ENCODE peak calls at places on chromosomes 6 and 20, in ten cellular contexts. One of them, this sample, is unnamed.

GRCh38 chr20:17227199-17227535 is 327 bp downstream of the PCSK2 start:
- DNase-seq in ovary: no peak
- DNase-seq in epithelial cell of esophagus: no peak
- DNase-seq in A549: no peak
- DNase-seq in sigmoid colon: no peak
- DNase-seq in PC-3: no peak
- DNase-seq in WERI-Rb-1: no peak
- DNase-seq in heart right ventricle: no peak
- DNase-seq in IMR-90: no peak
- DNase-seq in heart left ventricle: no peak
- DNase-seq in this sample: no peak

GRCh38 chr20:57654998-57655811 is 35.0 kb upstream of the ZBP1 start:
- DNase-seq in PC-3: peak; percentile 10
- DNase-seq in IMR-90: no peak
- DNase-seq in heart left ventricle: peak; percentile 16
- DNase-seq in ovary: no peak
- DNase-seq in heart right ventricle: peak; percentile 3
- DNase-seq in A549: no peak
- DNase-seq in WERI-Rb-1: peak; percentile 7
- DNase-seq in sigmoid colon: no peak
- DNase-seq in epithelial cell of esophagus: no peak
- DNase-seq in this sample: peak; percentile 87

GRCh38 chr20:60050193-60050960 is 92.2 kb downstream of the CDH26 start:
- DNase-seq in heart left ventricle: no peak
- DNase-seq in A549: peak; percentile 19
- DNase-seq in IMR-90: no peak
- DNase-seq in PC-3: peak; percentile 79
- DNase-seq in WERI-Rb-1: peak; percentile 81
- DNase-seq in epithelial cell of esophagus: peak; percentile 81
- DNase-seq in ovary: no peak
- DNase-seq in heart right ventricle: no peak
- DNase-seq in sigmoid colon: peak; percentile 29
- DNase-seq in this sample: peak; percentile 86

GRCh38 chr20:23193985-23194384 is 107.9 kb upstream of the CD93 start:
- DNase-seq in heart left ventricle: no peak
- DNase-seq in WERI-Rb-1: no peak
- DNase-seq in epithelial cell of esophagus: peak; percentile 83
- DNase-seq in sigmoid colon: no peak
- DNase-seq in IMR-90: no peak
- DNase-seq in PC-3: no peak
- DNase-seq in ovary: no peak
- DNase-seq in heart right ventricle: no peak
- DNase-seq in A549: no peak
- DNase-seq in this sample: no peak

GRCh38 chr6:115770851-115771250 is 289.8 kb downstream of the FRK start:
- DNase-seq in WERI-Rb-1: no peak
- DNase-seq in ovary: no peak
- DNase-seq in PC-3: no peak
- DNase-seq in A549: no peak
- DNase-seq in heart right ventricle: no peak
- DNase-seq in epithelial cell of esophagus: no peak
- DNase-seq in sigmoid colon: no peak
- DNase-seq in IMR-90: no peak
- DNase-seq in heart left ventricle: no peak
- DNase-seq in this sample: no peak

GRCh38 chr6:36755435-36756348 is 58.1 kb downstream of the RAB44 start:
- DNase-seq in heart right ventricle: no peak
- DNase-seq in A549: peak; percentile 25
- DNase-seq in WERI-Rb-1: no peak
- DNase-seq in sigmoid colon: no peak
- DNase-seq in heart left ventricle: no peak
- DNase-seq in epithelial cell of esophagus: peak; percentile 89
- DNase-seq in ovary: no peak
- DNase-seq in PC-3: peak; percentile 85
- DNase-seq in IMR-90: peak; percentile 72
- DNase-seq in this sample: no peak

GRCh38 chr6:138535728-138536454 is 36.6 kb upstream of the NHSL1 start:
- DNase-seq in ovary: no peak
- DNase-seq in sigmoid colon: no peak
- DNase-seq in IMR-90: no peak
- DNase-seq in A549: no peak
- DNase-seq in heart left ventricle: no peak
- DNase-seq in WERI-Rb-1: no peak
- DNase-seq in heart right ventricle: peak; percentile 15
- DNase-seq in epithelial cell of esophagus: no peak
- DNase-seq in PC-3: no peak
- DNase-seq in this sample: no peak

GRCh38 chr6:397604-398003 is 6.1 kb downstream of the IRF4 start:
- DNase-seq in PC-3: no peak
- DNase-seq in heart right ventricle: no peak
- DNase-seq in sigmoid colon: no peak
- DNase-seq in epithelial cell of esophagus: no peak
- DNase-seq in ovary: no peak
- DNase-seq in WERI-Rb-1: no peak
- DNase-seq in A549: no peak
- DNase-seq in IMR-90: no peak
- DNase-seq in heart left ventricle: no peak
- DNase-seq in this sample: no peak

GRCh38 chr6:26521485-26522391 is 16.4 kb upstream of the HMGN4 start:
- DNase-seq in heart right ventricle: peak; percentile 81
- DNase-seq in WERI-Rb-1: no peak
- DNase-seq in epithelial cell of esophagus: peak; percentile 55
- DNase-seq in ovary: peak; percentile 82
- DNase-seq in sigmoid colon: peak; percentile 92
- DNase-seq in heart left ventricle: peak; percentile 86
- DNase-seq in A549: peak; percentile 90
- DNase-seq in PC-3: peak; percentile 38
- DNase-seq in IMR-90: peak; percentile 64
- DNase-seq in this sample: peak; percentile 67

GRCh38 chr6:85865665-85866372 is 223.1 kb upstream of the SYNCRIP start:
- DNase-seq in epithelial cell of esophagus: peak; percentile 62
- DNase-seq in WERI-Rb-1: no peak
- DNase-seq in heart left ventricle: no peak
- DNase-seq in IMR-90: peak; percentile 71
- DNase-seq in heart right ventricle: no peak
- DNase-seq in PC-3: peak; percentile 89
- DNase-seq in ovary: no peak
- DNase-seq in A549: peak; percentile 12
- DNase-seq in sigmoid colon: no peak
- DNase-seq in this sample: no peak

GRCh38 chr6:70398783-70399730 is 14.3 kb upstream of the FAM135A start:
- DNase-seq in sigmoid colon: no peak
- DNase-seq in ovary: no peak
- DNase-seq in WERI-Rb-1: no peak
- DNase-seq in IMR-90: peak; percentile 23
- DNase-seq in epithelial cell of esophagus: peak; percentile 96
- DNase-seq in PC-3: peak; percentile 89
- DNase-seq in heart right ventricle: peak; percentile 13
- DNase-seq in A549: peak; percentile 92
- DNase-seq in heart left ventricle: peak; percentile 19
- DNase-seq in this sample: no peak

GRCh38 chr6:35514587-35514986 is 1.9 kb upstream of the TULP1 start:
- DNase-seq in heart left ventricle: no peak
- DNase-seq in sigmoid colon: no peak
- DNase-seq in WERI-Rb-1: no peak
- DNase-seq in IMR-90: no peak
- DNase-seq in heart right ventricle: no peak
- DNase-seq in ovary: no peak
- DNase-seq in A549: no peak
- DNase-seq in epithelial cell of esophagus: no peak
- DNase-seq in PC-3: no peak
- DNase-seq in this sample: no peak

GRCh38 chr6:35508542-35508941 is 4.2 kb downstream of the TULP1 start:
- DNase-seq in WERI-Rb-1: no peak
- DNase-seq in heart left ventricle: no peak
- DNase-seq in sigmoid colon: no peak
- DNase-seq in epithelial cell of esophagus: no peak
- DNase-seq in A549: no peak
- DNase-seq in IMR-90: no peak
- DNase-seq in PC-3: no peak
- DNase-seq in ovary: no peak
- DNase-seq in heart right ventricle: no peak
- DNase-seq in this sample: no peak

GRCh38 chr6:35512740-35513139 is at the start of gene TULP1:
- DNase-seq in heart right ventricle: no peak
- DNase-seq in WERI-Rb-1: peak; percentile 98
- DNase-seq in sigmoid colon: no peak
- DNase-seq in heart left ventricle: no peak
- DNase-seq in A549: no peak
- DNase-seq in epithelial cell of esophagus: no peak
- DNase-seq in PC-3: no peak
- DNase-seq in IMR-90: no peak
- DNase-seq in ovary: no peak
- DNase-seq in this sample: no peak

GRCh38 chr6:35511183-35511941 is 1.3 kb downstream of the TULP1 start:
- DNase-seq in heart left ventricle: no peak
- DNase-seq in PC-3: no peak
- DNase-seq in epithelial cell of esophagus: no peak
- DNase-seq in IMR-90: no peak
- DNase-seq in heart right ventricle: no peak
- DNase-seq in A549: no peak
- DNase-seq in WERI-Rb-1: no peak
- DNase-seq in sigmoid colon: no peak
- DNase-seq in ovary: no peak
- DNase-seq in this sample: no peak

GRCh38 chr6:35511980-35512379 is 716 bp downstream of the TULP1 start:
- DNase-seq in epithelial cell of esophagus: no peak
- DNase-seq in heart left ventricle: no peak
- DNase-seq in IMR-90: no peak
- DNase-seq in A549: no peak
- DNase-seq in sigmoid colon: no peak
- DNase-seq in ovary: no peak
- DNase-seq in heart right ventricle: no peak
- DNase-seq in WERI-Rb-1: peak; percentile 86
- DNase-seq in PC-3: no peak
- DNase-seq in this sample: no peak
- H3K4me3 ChIP-seq in epithelial cell of esophagus: no peak overlapping the region
- H3K4me3 ChIP-seq in heart left ventricle: no peak overlapping the region
- H3K4me3 ChIP-seq in IMR-90: no peak overlapping the region
- H3K4me3 ChIP-seq in A549: no peak overlapping the region
- H3K4me3 ChIP-seq in sigmoid colon: peak overlapping the region; percentile 22
- H3K4me3 ChIP-seq in ovary: peak overlapping the region; percentile 4
- H3K4me3 ChIP-seq in heart right ventricle: peak overlapping the region; percentile 32
- H3K4me3 ChIP-seq in WERI-Rb-1: peak overlapping the region; percentile 87
- H3K4me3 ChIP-seq in PC-3: no peak overlapping the region
- H3K4me3 ChIP-seq in this sample: no peak overlapping the region

DNA sequence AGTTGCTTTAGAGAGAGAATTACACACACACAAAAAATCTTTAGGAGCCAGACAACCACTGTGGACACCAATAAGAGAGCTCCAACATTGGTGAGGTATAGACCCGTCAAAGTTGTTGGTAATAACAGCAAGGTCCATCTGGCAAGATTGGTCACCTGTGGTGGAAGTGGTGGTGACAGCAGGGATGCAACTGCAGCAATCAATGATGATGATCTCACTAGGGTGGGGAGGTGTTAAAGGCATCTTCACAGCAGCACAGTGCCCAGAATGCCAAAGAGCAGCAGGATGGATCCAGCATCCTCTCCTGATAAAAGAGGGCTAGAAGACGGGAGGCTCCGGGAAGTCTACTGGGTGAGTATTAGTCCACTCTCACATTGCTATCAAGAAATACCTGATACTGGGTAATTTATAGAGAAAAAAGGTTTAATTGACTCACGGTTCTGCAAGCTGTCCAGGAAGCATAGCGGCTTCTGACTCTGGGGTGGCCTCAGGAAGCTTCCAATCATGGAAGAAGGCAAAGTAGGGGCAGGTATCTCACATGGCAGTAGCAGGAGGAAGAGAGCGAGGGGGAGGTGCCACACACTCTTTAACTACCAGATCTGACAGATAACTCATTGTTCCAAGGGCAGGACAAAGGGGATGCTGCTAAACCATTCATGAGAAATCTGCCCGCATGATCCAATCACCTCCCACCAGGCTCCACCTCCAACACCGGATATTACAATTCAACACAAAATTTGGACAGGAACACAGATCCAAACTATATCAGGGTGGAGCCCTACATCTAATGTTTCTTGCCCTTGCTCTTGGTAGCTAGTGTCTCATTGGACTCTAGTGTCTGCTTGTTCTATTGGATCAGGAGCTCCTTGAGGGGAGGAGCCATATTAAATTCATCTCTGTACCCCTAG is 48.9 kb downstream of the KLHL31 start:
- DNase-seq in ovary: no peak
- DNase-seq in heart right ventricle: no peak
- DNase-seq in epithelial cell of esophagus: no peak
- DNase-seq in sigmoid colon: no peak
- DNase-seq in WERI-Rb-1: no peak
- DNase-seq in IMR-90: no peak
- DNase-seq in PC-3: peak; percentile 24
- DNase-seq in heart left ventricle: no peak
- DNase-seq in A549: peak; percentile 76
- DNase-seq in this sample: no peak
- H3K4me3 ChIP-seq in ovary: no peak overlapping the region
- H3K4me3 ChIP-seq in heart right ventricle: no peak overlapping the region
- H3K4me3 ChIP-seq in epithelial cell of esophagus: no peak overlapping the region
- H3K4me3 ChIP-seq in sigmoid colon: no peak overlapping the region
- H3K4me3 ChIP-seq in WERI-Rb-1: no peak overlapping the region
- H3K4me3 ChIP-seq in IMR-90: no peak overlapping the region
- H3K4me3 ChIP-seq in PC-3: peak overlapping the region; percentile 29
- H3K4me3 ChIP-seq in heart left ventricle: no peak overlapping the region
- H3K4me3 ChIP-seq in A549: peak overlapping the region; percentile 32
- H3K4me3 ChIP-seq in this sample: no peak overlapping the region

GRCh38 chr6:24935753-24936152 is at the start of gene RIPOR2:
- DNase-seq in heart left ventricle: peak; percentile 40
- DNase-seq in IMR-90: no peak
- DNase-seq in PC-3: no peak
- DNase-seq in sigmoid colon: no peak
- DNase-seq in heart right ventricle: no peak
- DNase-seq in A549: peak; percentile 3
- DNase-seq in epithelial cell of esophagus: peak; percentile 21
- DNase-seq in WERI-Rb-1: no peak
- DNase-seq in ovary: no peak
- DNase-seq in this sample: no peak
- H3K4me3 ChIP-seq in heart left ventricle: no peak within 1 kb of the TSS
- H3K4me3 ChIP-seq in IMR-90: no peak within 1 kb of the TSS
- H3K4me3 ChIP-seq in PC-3: no peak within 1 kb of the TSS
- H3K4me3 ChIP-seq in sigmoid colon: no peak within 1 kb of the TSS
- H3K4me3 ChIP-seq in heart right ventricle: no peak within 1 kb of the TSS
- H3K4me3 ChIP-seq in A549: no peak within 1 kb of the TSS
- H3K4me3 ChIP-seq in epithelial cell of esophagus: no peak within 1 kb of the TSS
- H3K4me3 ChIP-seq in WERI-Rb-1: no peak within 1 kb of the TSS
- H3K4me3 ChIP-seq in ovary: no peak within 1 kb of the TSS
- H3K4me3 ChIP-seq in this sample: no peak within 1 kb of the TSS

DNA sequence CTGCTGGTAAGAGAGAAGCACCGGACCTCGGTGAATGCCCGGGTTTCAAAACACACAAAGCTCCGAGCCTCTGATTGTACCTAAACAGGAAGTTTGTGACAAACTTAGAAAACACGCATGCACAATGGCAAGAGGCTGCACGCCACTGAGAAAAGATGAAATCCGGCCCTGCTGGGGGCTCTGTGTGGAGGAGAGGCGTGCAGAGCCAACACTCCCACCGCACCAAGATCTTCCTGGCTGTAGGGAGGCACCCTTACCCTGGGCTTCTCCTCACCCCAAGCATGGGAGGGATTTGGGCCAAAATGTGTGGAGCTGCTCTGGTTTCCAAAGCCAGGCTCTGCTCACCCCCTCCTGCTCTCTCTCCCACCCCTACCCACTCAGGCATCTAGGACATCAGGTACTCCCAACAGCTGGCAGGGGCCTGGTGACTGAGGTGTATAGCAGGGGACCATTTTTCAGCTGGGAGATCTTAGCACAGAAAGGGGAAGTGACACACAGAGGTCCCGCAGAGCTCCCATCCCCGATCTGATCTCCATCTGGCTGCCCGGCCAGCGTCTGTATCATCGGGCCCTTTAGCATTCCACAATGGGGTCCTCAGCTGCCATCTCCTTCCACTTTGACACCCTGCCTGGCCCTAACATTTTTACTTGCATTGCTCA is 84.2 kb downstream of the TRERF1 start:
- DNase-seq in PC-3: no peak
- DNase-seq in sigmoid colon: no peak
- DNase-seq in ovary: no peak
- DNase-seq in WERI-Rb-1: no peak
- DNase-seq in heart left ventricle: no peak
- DNase-seq in IMR-90: peak; percentile 60
- DNase-seq in A549: no peak
- DNase-seq in heart right ventricle: peak; percentile 8
- DNase-seq in epithelial cell of esophagus: no peak
- DNase-seq in this sample: no peak
- H3K4me3 ChIP-seq in PC-3: no peak overlapping the region
- H3K4me3 ChIP-seq in sigmoid colon: no peak overlapping the region
- H3K4me3 ChIP-seq in ovary: no peak overlapping the region
- H3K4me3 ChIP-seq in WERI-Rb-1: no peak overlapping the region
- H3K4me3 ChIP-seq in heart left ventricle: no peak overlapping the region
- H3K4me3 ChIP-seq in IMR-90: no peak overlapping the region
- H3K4me3 ChIP-seq in A549: no peak overlapping the region
- H3K4me3 ChIP-seq in heart right ventricle: peak overlapping the region; percentile 25
- H3K4me3 ChIP-seq in epithelial cell of esophagus: no peak overlapping the region
- H3K4me3 ChIP-seq in this sample: no peak overlapping the region